ENCODE peak calls at places on chromosomes 6 and 20, in six cellular contexts. V is A549, I is upper lobe of left lung, M is K562, X is GM12878, Q is HepG2. F is an unnamed sample.

GRCh38 chr6:83221886-83222479 is 28.8 kb downstream of the RWDD2A start:
- ATAC-seq in V (peak), I (peak), M (peak), X (peak), Q (no peak), F (no peak)

GRCh38 chr20:58722379-58722778 is 29.8 kb downstream of the NPEPL1 start:
- ATAC-seq in V (no peak), I (peak), M (no peak), X (no peak), Q (no peak), F (peak)

GRCh38 chr20:50837532-50838321 is 42.9 kb downstream of the BCAS4 start:
- ATAC-seq in V (no peak), I (peak), M (peak), X (peak), Q (no peak), F (peak)

GRCh38 chr6:34916348-34916967 is 27.4 kb downstream of the ANKS1A start:
- ATAC-seq in V (no peak), I (no peak), M (no peak), X (no peak), Q (no peak), F (no peak)

GRCh38 chr6:149896491-149896890 is 1.4 kb downstream of the RAET1E start:
- ATAC-seq in V (peak), I (peak), M (no peak), X (no peak), Q (no peak), F (no peak)

GRCh38 chr20:38665094-38665493 is 59.2 kb upstream of the SLC32A1 start:
- ATAC-seq in V (no peak), I (no peak), M (no peak), X (no peak), Q (peak), F (no peak)

GRCh38 chr6:134619789-134620188 is 301.9 kb upstream of the SGK1 start:
- ATAC-seq in V (no peak), I (peak), M (no peak), X (no peak), Q (no peak), F (no peak)

GRCh38 chr20:3100480-3100879 is 16.0 kb upstream of the AVP start:
- ATAC-seq in V (no peak), I (no peak), M (no peak), X (no peak), Q (no peak), F (no peak)

GRCh38 chr6:36633370-36633769 is 39.2 kb downstream of the SRSF3 start:
- ATAC-seq in V (no peak), I (no peak), M (no peak), X (no peak), Q (no peak), F (no peak)

GRCh38 chr6:40892223-40892622 is 146.8 kb downstream of the UNC5CL start:
- ATAC-seq in V (no peak), I (no peak), M (no peak), X (no peak), Q (peak), F (no peak)

GRCh38 chr20:52631469-52631868 is 340.7 kb upstream of the TSHZ2 start:
- ATAC-seq in V (no peak), I (no peak), M (no peak), X (peak), Q (no peak), F (no peak)

GRCh38 chr6:17012421-17013225 is 89.2 kb upstream of the STMND1 start:
- ATAC-seq in V (no peak), I (no peak), M (peak), X (no peak), Q (peak), F (peak)

GRCh38 chr6:109024784-109025183 is 69.9 kb downstream of the SESN1 start:
- ATAC-seq in V (no peak), I (no peak), M (peak), X (no peak), Q (no peak), F (no peak)

GRCh38 chr6:41377071-41377470 is 41.7 kb downstream of the NCR2 start:
- ATAC-seq in V (no peak), I (no peak), M (no peak), X (no peak), Q (no peak), F (no peak)

GRCh38 chr6:31737315-31738047 is 1.2 kb upstream of the CLIC1 start:
- ATAC-seq in V (no peak), I (no peak), M (no peak), X (peak), Q (peak), F (no peak)

GRCh38 chr6:167701010-167701409 is 125.7 kb upstream of the AFDN start:
- ATAC-seq in V (no peak), I (no peak), M (no peak), X (no peak), Q (no peak), F (no peak)

GRCh38 chr20:43934833-43935232 is 20.2 kb downstream of the TOX2 start:
- ATAC-seq in V (no peak), I (no peak), M (no peak), X (no peak), Q (no peak), F (no peak)

GRCh38 chr6:139894271-139894670 is 519.8 kb upstream of the CITED2 start:
- ATAC-seq in V (no peak), I (no peak), M (peak), X (no peak), Q (no peak), F (no peak)

GRCh38 chr6:21965953-21966539 is 330.8 kb downstream of the PRL start:
- ATAC-seq in V (no peak), I (no peak), M (peak), X (no peak), Q (no peak), F (no peak)

GRCh38 chr6:1053587-1053986 is 258.3 kb upstream of the FOXQ1 start:
- ATAC-seq in V (no peak), I (peak), M (no peak), X (no peak), Q (no peak), F (peak)

GRCh38 chr6:107727096-107727757 is 96.9 kb downstream of the SCML4 start:
- ATAC-seq in V (peak), I (no peak), M (no peak), X (no peak), Q (no peak), F (no peak)

GRCh38 chr6:89440200-89440599 is 7.2 kb downstream of the ANKRD6 start:
- ATAC-seq in V (no peak), I (no peak), M (no peak), X (no peak), Q (no peak), F (no peak)

GRCh38 chr6:117506180-117506835 is 23.8 kb downstream of the DCBLD1 start:
- ATAC-seq in V (peak), I (no peak), M (no peak), X (no peak), Q (peak), F (no peak)

GRCh38 chr6:75449625-75450206 is 43.9 kb downstream of the FILIP1 start:
- ATAC-seq in V (peak), I (peak), M (no peak), X (no peak), Q (no peak), F (no peak)

GRCh38 chr20:18172379-18172778 is 34.7 kb downstream of the KAT14 start:
- ATAC-seq in V (no peak), I (no peak), M (no peak), X (no peak), Q (no peak), F (no peak)
- H3K4me3 ChIP-seq in V (no peak), I (no peak), M (no peak), X (no peak), Q (no peak), F (no peak)

GRCh38 chr6:43772571-43773049 is 2.6 kb downstream of the VEGFA start:
- ATAC-seq in V (no peak), I (no peak), M (peak), X (no peak), Q (no peak), F (no peak)

GRCh38 chr6:43769526-43770416 is at the start of gene VEGFA:
- ATAC-seq in V (peak), I (peak), M (peak), X (peak), Q (peak), F (peak)

GRCh38 chr6:43771858-43772570 is 2.0 kb downstream of the VEGFA start:
- ATAC-seq in V (peak), I (peak), M (peak), X (peak), Q (peak), F (peak)

GRCh38 chr6:43770417-43771209 is 602 bp downstream of the VEGFA start:
- ATAC-seq in V (peak), I (peak), M (peak), X (peak), Q (peak), F (peak)

GRCh38 chr6:43771210-43771857 is 1.3 kb downstream of the VEGFA start:
- ATAC-seq in V (peak), I (peak), M (peak), X (peak), Q (peak), F (peak)
- TF ChIP-seq EP300 in V (no peak), I (no peak), M (no peak), X (no peak), Q (peak), F (no peak)

GRCh38 chr6:26441977-26442376 is 1.7 kb downstream of the BTN3A3 start:
- ATAC-seq in V (no peak), I (no peak), M (no peak), X (no peak), Q (no peak), F (no peak)
- H3K4me3 ChIP-seq in V (no peak), I (peak), M (no peak), X (peak), Q (no peak), F (peak)

GRCh38 chr6:151702851-151703629 is 104.4 kb upstream of the ESR1 start:
- ATAC-seq in V (no peak), I (no peak), M (no peak), X (peak), Q (no peak), F (no peak)

GRCh38 chr6:151699719-151700118 is 107.8 kb upstream of the ESR1 start:
- ATAC-seq in V (no peak), I (peak), M (no peak), X (no peak), Q (no peak), F (peak)

GRCh38 chr6:151698921-151699705 is 108.4 kb upstream of the ESR1 start:
- ATAC-seq in V (no peak), I (peak), M (no peak), X (no peak), Q (no peak), F (peak)

GRCh38 chr6:151704383-151704782 is 103.1 kb upstream of the ESR1 start:
- ATAC-seq in V (no peak), I (no peak), M (no peak), X (peak), Q (no peak), F (no peak)

DNA sequence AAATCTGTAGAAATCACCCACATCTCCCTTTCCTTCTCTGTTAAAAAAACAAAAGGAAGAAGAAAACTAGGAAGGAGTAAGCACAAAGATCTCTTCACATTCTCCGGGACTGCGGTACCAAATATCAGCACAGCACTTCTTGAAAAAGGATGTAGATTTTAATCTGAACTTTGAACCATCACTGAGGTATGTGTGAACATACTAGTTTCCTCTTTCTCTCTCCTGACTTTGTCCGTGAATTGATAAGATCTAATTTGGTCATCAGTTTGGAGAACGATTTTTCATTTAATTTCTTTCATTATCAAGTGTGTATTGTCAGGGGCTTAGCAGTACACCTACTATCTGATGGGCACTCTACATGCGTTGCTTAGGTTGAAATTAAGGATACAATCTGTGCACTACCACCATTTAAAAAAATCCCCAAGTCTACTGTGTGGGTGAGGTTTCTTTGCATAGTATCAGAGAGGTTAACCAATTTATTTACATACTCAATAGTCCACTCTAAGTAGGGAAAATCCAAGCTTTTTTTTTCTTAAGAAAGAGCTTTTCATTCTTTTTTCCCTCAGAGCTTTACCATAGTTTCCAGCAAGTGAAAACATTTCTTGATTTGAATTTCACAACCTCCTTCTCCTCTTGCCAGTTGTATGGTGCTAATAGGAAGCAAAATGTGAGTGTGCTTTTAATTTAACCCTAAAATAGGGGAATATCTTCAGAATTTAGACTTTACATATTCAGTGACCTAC is 105.5 kb upstream of the ESR1 start:
- ATAC-seq in V (no peak), I (no peak), M (no peak), X (peak), Q (no peak), F (no peak)
- TF ChIP-seq EP300 in V (no peak), I (no peak), M (no peak), X (no peak), Q (no peak), F (no peak)

GRCh38 chr6:156789081-156789943 is 12.1 kb downstream of the ARID1B start:
- ATAC-seq in V (no peak), I (no peak), M (peak), X (peak), Q (no peak), F (no peak)
- H3K4me3 ChIP-seq in V (no peak), I (no peak), M (no peak), X (peak), Q (no peak), F (no peak)

GRCh38 chr6:14709066-14709670 is 536.7 kb upstream of the JARID2 start:
- ATAC-seq in V (no peak), I (no peak), M (no peak), X (no peak), Q (no peak), F (no peak)

GRCh38 chr6:14705841-14706377 is 540.0 kb upstream of the JARID2 start:
- ATAC-seq in V (no peak), I (no peak), M (no peak), X (no peak), Q (no peak), F (no peak)

GRCh38 chr6:14704383-14705271 is 541.2 kb upstream of the JARID2 start:
- ATAC-seq in V (no peak), I (no peak), M (peak), X (no peak), Q (no peak), F (no peak)

GRCh38 chr6:14707971-14708465 is 537.9 kb upstream of the JARID2 start:
- ATAC-seq in V (no peak), I (no peak), M (no peak), X (no peak), Q (no peak), F (no peak)

GRCh38 chr6:14706378-14706929 is 539.4 kb upstream of the JARID2 start:
- ATAC-seq in V (no peak), I (peak), M (peak), X (no peak), Q (no peak), F (peak)
- TF ChIP-seq EP300 in V (no peak), I (no peak), M (peak), X (no peak), Q (no peak), F (no peak)

GRCh38 chr6:132011582-132011981 is 60.4 kb upstream of the CCN2 start:
- ATAC-seq in V (no peak), I (peak), M (no peak), X (no peak), Q (no peak), F (peak)
- H3K4me3 ChIP-seq in V (no peak), I (no peak), M (no peak), X (no peak), Q (no peak), F (no peak)

GRCh38 chr20:47358672-47359532 is 2.4 kb upstream of the ZMYND8 start:
- ATAC-seq in V (peak), I (peak), M (peak), X (no peak), Q (peak), F (peak)
- TF ChIP-seq EP300 in V (peak), I (peak), M (no peak), X (no peak), Q (peak), F (peak)

F was measured in gastroesophageal sphincter.